ENCODE peak calls at places on chromosomes 5 and 9, in five cellular contexts. V is effector memory CD4-positive, alpha-beta T cell; G is SK-N-SH; K is tibial nerve; H is mucosa of descending colon. C is an unnamed sample.

GRCh38 chr9:98091735-98092632 is 27.0 kb downstream of the TRIM14 start:
- DNase-seq in V (no peak), G (no peak), K (no peak), H (no peak), C (no peak)

GRCh38 chr5:172806897-172807672 is 27.0 kb upstream of the ERGIC1 start:
- DNase-seq in V (peak; percentile 78), G (no peak), K (peak; percentile 86), H (peak; percentile 95), C (peak; percentile 87)

GRCh38 chr5:171543486-171543885 is 124.0 kb downstream of the FGF18 start:
- DNase-seq in V (no peak), G (no peak), K (no peak), H (no peak), C (no peak)

GRCh38 chr5:179415291-179416060 is 70.2 kb upstream of the ADAMTS2 start:
- DNase-seq in V (no peak), G (peak; percentile 4), K (no peak), H (no peak), C (no peak)

GRCh38 chr5:139642891-139643871 is 5.0 kb upstream of the CXXC5 start:
- DNase-seq in V (no peak), G (peak; percentile 19), K (no peak), H (peak; percentile 89), C (peak; percentile 59)

GRCh38 chr5:74257645-74258328 is 382.7 kb downstream of the ENC1 start:
- DNase-seq in V (no peak), G (no peak), K (peak; percentile 68), H (peak; percentile 79), C (peak; percentile 69)

GRCh38 chr9:127904888-127905728 is 5.7 kb upstream of the ST6GALNAC6 start:
- DNase-seq in V (peak; percentile 55), G (no peak), K (no peak), H (peak; percentile 80), C (no peak)

GRCh38 chr5:171969288-171969880 is 37.1 kb downstream of the FBXW11 start:
- DNase-seq in V (no peak), G (no peak), K (no peak), H (no peak), C (no peak)

GRCh38 chr9:21997480-21997879 is 2.9 kb downstream of the CDKN2B-AS1 start:
- DNase-seq in V (no peak), G (no peak), K (no peak), H (no peak), C (no peak)

GRCh38 chr5:161009817-161010216 is 157.8 kb upstream of the ATP10B start:
- DNase-seq in V (no peak), G (no peak), K (no peak), H (no peak), C (no peak)

GRCh38 chr9:20873240-20873860 is 158.1 kb downstream of the HACD4 start:
- DNase-seq in V (no peak), G (no peak), K (no peak), H (no peak), C (no peak)

GRCh38 chr9:23375511-23375910 is 450.5 kb downstream of the ELAVL2 start:
- DNase-seq in V (no peak), G (no peak), K (no peak), H (no peak), C (no peak)

GRCh38 chr9:87516222-87516930 is 18.7 kb downstream of the DAPK1 start:
- DNase-seq in V (no peak), G (no peak), K (peak; percentile 55), H (no peak), C (peak; percentile 69)

GRCh38 chr9:69120380-69121154 is 53.5 kb upstream of the TJP2 start:
- DNase-seq in V (no peak), G (no peak), K (no peak), H (peak; percentile 92), C (no peak)

GRCh38 chr5:108418172-108418571 is 36.3 kb upstream of the FBXL17 start:
- DNase-seq in V (no peak), G (no peak), K (no peak), H (no peak), C (peak; percentile 71)

GRCh38 chr9:90539266-90539665 is 103.4 kb downstream of the DIRAS2 start:
- DNase-seq in V (no peak), G (no peak), K (no peak), H (no peak), C (no peak)

GRCh38 chr5:174793684-174794328 is 69.4 kb downstream of the MSX2 start:
- DNase-seq in V (no peak), G (peak; percentile 90), K (peak; percentile 55), H (peak; percentile 64), C (peak; percentile 51)

GRCh38 chr5:100853582-100853981 is 49.5 kb downstream of the ST8SIA4 start:
- DNase-seq in V (no peak), G (no peak), K (no peak), H (no peak), C (no peak)
- H3K4me3 ChIP-seq in V (no peak overlapping the region), G (no peak overlapping the region), K (no peak overlapping the region), H (no peak overlapping the region), C (no peak overlapping the region)

GRCh38 chr9:137278061-137278912 is 761 bp downstream of the TOR4A start:
- DNase-seq in V (no peak), G (peak; percentile 27), K (no peak), H (peak; percentile 71), C (no peak)
- H3K4me1 ChIP-seq in V (peaks cover 19% of the 10 kb centered on the region), G (peaks cover 8% of the 10 kb centered on the region), K (peaks cover 24% of the 10 kb centered on the region), H (peaks cover 34% of the 10 kb centered on the region), C (peaks cover 26% of the 10 kb centered on the region)

GRCh38 chr9:8733096-8733954 is 933.7 kb upstream of the DMAC1 start:
- DNase-seq in V (no peak), G (no peak), K (no peak), H (no peak), C (no peak)
- H3K4me3 ChIP-seq in V (no peak overlapping the region), G (no peak overlapping the region), K (peak overlapping the region; percentile 29), H (no peak overlapping the region), C (peak overlapping the region; percentile 32)

GRCh38 chr5:138372225-138372624 is 19.7 kb downstream of the KDM3B start:
- DNase-seq in V (no peak), G (no peak), K (no peak), H (no peak), C (no peak)

GRCh38 chr5:138369706-138370105 is 17.2 kb downstream of the KDM3B start:
- DNase-seq in V (no peak), G (no peak), K (no peak), H (no peak), C (no peak)

GRCh38 chr5:138371454-138371853 is 19.0 kb downstream of the KDM3B start:
- DNase-seq in V (no peak), G (no peak), K (no peak), H (no peak), C (no peak)

GRCh38 chr5:138370537-138370936 is 18.1 kb downstream of the KDM3B start:
- DNase-seq in V (no peak), G (no peak), K (no peak), H (no peak), C (no peak)

GRCh38 chr5:138372653-138373052 is 20.2 kb downstream of the KDM3B start:
- DNase-seq in V (no peak), G (no peak), K (no peak), H (no peak), C (no peak)
- H3K4me1 ChIP-seq in V (no peaks in the 10 kb centered on the region), G (no peaks in the 10 kb centered on the region), K (peaks cover 10% of the 10 kb centered on the region), H (no peaks in the 10 kb centered on the region), C (peaks cover 31% of the 10 kb centered on the region)

DNA sequence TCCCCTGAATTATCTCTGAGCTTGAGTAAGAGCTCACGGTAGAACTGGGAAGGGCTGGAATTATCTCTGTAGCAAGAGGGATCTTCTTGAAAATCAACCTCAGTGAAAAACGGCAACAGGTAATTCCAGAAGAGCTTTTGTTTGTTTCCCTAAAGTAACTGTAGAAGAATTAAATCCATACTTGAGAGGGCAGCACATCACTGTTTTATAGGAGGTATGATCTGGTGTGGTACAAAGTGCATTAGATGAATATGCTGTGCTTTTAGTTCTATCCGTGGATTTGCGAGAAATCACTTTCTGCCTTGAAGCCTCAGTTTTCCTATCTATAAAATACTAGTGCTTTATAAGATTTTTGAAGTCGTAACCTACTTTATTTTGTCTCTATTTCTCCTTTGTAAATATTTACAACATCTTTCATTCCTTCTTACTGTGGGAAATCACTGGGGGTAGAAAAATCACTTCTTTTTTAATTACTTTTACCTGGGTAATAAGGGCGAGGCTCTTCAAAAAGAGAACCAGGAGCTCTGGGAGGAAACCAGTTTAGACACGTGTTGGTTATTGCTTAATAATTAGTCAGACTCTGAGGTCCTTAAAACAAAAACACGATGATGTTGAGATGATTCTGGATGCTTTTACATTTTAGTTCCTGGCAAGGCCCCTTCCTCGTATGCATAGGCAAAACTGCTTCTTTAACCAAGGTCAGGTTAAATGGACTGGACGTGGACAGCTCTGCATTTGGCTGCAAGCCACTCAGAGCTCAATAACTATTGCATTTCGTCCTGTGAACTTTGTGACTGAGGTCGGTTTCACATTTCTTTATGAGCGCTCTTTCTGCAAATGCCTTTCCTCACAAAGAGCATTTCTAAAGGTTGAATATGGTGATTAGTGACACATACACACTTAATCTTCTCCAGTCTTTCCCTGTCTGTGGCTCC is 376.2 kb downstream of the BRINP1 start:
- DNase-seq in V (no peak), G (no peak), K (no peak), H (no peak), C (no peak)
- H3K4me3 ChIP-seq in V (no peak overlapping the region), G (no peak overlapping the region), K (no peak overlapping the region), H (no peak overlapping the region), C (no peak overlapping the region)

GRCh38 chr5:149545327-149545726 is 5.9 kb downstream of the CSNK1A1 start:
- DNase-seq in V (no peak), G (no peak), K (no peak), H (no peak), C (no peak)
- H3K4me1 ChIP-seq in V (peaks cover 23% of the 10 kb centered on the region), G (peaks cover 7% of the 10 kb centered on the region), K (peaks cover 63% of the 10 kb centered on the region), H (peaks cover 67% of the 10 kb centered on the region), C (peaks cover 64% of the 10 kb centered on the region)

GRCh38 chr5:95988877-95989276 is 27.2 kb upstream of the ELL2 start:
- DNase-seq in V (no peak), G (no peak), K (no peak), H (no peak), C (no peak)
- H3K4me3 ChIP-seq in V (no peak overlapping the region), G (no peak overlapping the region), K (no peak overlapping the region), H (no peak overlapping the region), C (no peak overlapping the region)

DNA sequence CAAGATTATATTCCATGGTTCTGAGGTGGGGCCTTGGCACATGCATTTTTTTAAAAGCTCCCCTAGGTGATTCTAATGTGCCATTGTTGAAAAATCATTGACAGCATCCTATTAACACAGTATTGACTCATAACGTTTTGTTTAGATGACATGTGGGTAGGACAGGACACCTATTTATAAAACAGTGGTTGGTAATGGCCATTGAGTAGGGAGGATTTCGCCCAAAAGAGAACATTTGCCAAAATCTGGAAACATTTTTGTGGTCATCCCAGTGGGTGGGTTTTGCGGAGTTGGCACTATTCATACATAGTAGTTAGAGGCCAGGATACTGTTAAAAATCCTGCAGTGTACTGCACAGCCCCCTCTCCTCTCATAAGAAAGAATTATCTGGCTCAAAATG is 6.4 kb upstream of the CHD1 start:
- DNase-seq in V (no peak), G (no peak), K (no peak), H (no peak), C (no peak)
- H3K4me1 ChIP-seq in V (peaks cover 21% of the 10 kb centered on the region), G (peaks cover 3% of the 10 kb centered on the region), K (peaks cover 53% of the 10 kb centered on the region), H (peaks cover 7% of the 10 kb centered on the region), C (peaks cover 74% of the 10 kb centered on the region)

GRCh38 chr5:143243103-143243502 is 160.4 kb downstream of the NR3C1 start:
- DNase-seq in V (no peak), G (no peak), K (no peak), H (no peak), C (no peak)

GRCh38 chr5:143245929-143246561 is 157.4 kb downstream of the NR3C1 start:
- DNase-seq in V (no peak), G (no peak), K (no peak), H (no peak), C (no peak)

GRCh38 chr5:143247134-143247815 is 156.2 kb downstream of the NR3C1 start:
- DNase-seq in V (no peak), G (no peak), K (no peak), H (no peak), C (no peak)

GRCh38 chr5:143244000-143244736 is 159.3 kb downstream of the NR3C1 start:
- DNase-seq in V (no peak), G (no peak), K (peak; percentile 72), H (no peak), C (peak; percentile 76)

GRCh38 chr5:143244990-143245389 is 158.5 kb downstream of the NR3C1 start:
- DNase-seq in V (no peak), G (no peak), K (no peak), H (no peak), C (no peak)
- H3K4me3 ChIP-seq in V (no peak overlapping the region), G (no peak overlapping the region), K (no peak overlapping the region), H (no peak overlapping the region), C (no peak overlapping the region)